ENCODE peak calls at places on chromosomes 2 and 18, in seven cellular contexts. N is left ventricle myocardium inferior, U is astrocyte of the cerebellum, R is IMR-90, Q is tibial nerve, W is lower lobe of right lung, I is ascending aorta. O is an unnamed sample.

GRCh38 chr2:235928751-235929370 is 239.3 kb downstream of the GBX2 start:
- DNase-seq in W (no peak), Q (no peak), R (no peak), N (no peak), I (no peak), U (no peak), O (no peak)

GRCh38 chr2:172965433-172965832 is 110.2 kb upstream of the MAP3K20 start:
- DNase-seq in W (no peak), Q (no peak), R (peak; percentile 49), N (no peak), U (no peak), I (no peak), O (no peak)

GRCh38 chr18:9106800-9107574 is 4.5 kb downstream of the NDUFV2 start:
- DNase-seq in I (no peak), U (no peak), W (no peak), R (no peak), Q (no peak), N (no peak), O (no peak)

GRCh38 chr2:109437325-109438090 is 176.3 kb downstream of the SEPTIN10 start:
- DNase-seq in I (no peak), U (no peak), R (no peak), Q (no peak), N (no peak), W (peak; percentile 41), O (no peak)

GRCh38 chr2:232873292-232873908 is 3.3 kb downstream of the SNORC start:
- DNase-seq in Q (no peak), I (peak; percentile 55), W (no peak), N (no peak), R (no peak), U (no peak), O (no peak)

GRCh38 chr18:63505566-63506335 is 29.0 kb downstream of the SERPINB5 start:
- DNase-seq in N (no peak), I (no peak), Q (peak; percentile 43), W (no peak), U (no peak), R (peak; percentile 4), O (no peak)

GRCh38 chr2:207883002-207883780 is 113.5 kb upstream of the FZD5 start:
- DNase-seq in W (no peak), I (no peak), R (no peak), U (no peak), Q (no peak), N (no peak), O (no peak)

GRCh38 chr2:144310484-144310883 is 209.4 kb downstream of the ZEB2 start:
- DNase-seq in I (no peak), N (no peak), W (no peak), Q (no peak), R (no peak), U (no peak), O (no peak)

GRCh38 chr2:159737292-159737916 is 25.1 kb downstream of the MARCHF7 start:
- DNase-seq in I (no peak), Q (no peak), W (no peak), U (no peak), N (no peak), R (no peak), O (no peak)

GRCh38 chr2:190791983-190792575 is 88.5 kb upstream of the GLS start:
- DNase-seq in U (no peak), N (no peak), R (peak; percentile 26), I (no peak), Q (no peak), W (no peak), O (no peak)

GRCh38 chr2:231299267-231299666 is 96.2 kb upstream of the B3GNT7 start:
- DNase-seq in U (no peak), Q (no peak), N (no peak), I (no peak), W (no peak), R (no peak), O (no peak)

GRCh38 chr2:138708682-138709241 is 71.4 kb downstream of the NXPH2 start:
- DNase-seq in R (peak; percentile 34), Q (no peak), I (no peak), W (no peak), U (peak; percentile 54), N (no peak), O (no peak)

GRCh38 chr18:68428026-68428425 is 286.9 kb downstream of the TMX3 start:
- DNase-seq in Q (no peak), R (peak; percentile 93), N (no peak), W (no peak), U (peak; percentile 70), I (no peak), O (no peak)

GRCh38 chr2:112095654-112096053 is 40.6 kb downstream of the TMEM87B start:
- DNase-seq in R (no peak), N (no peak), W (no peak), I (no peak), Q (no peak), U (no peak), O (no peak)

GRCh38 chr2:135909976-135910375 is 33.7 kb upstream of the MCM6 start:
- DNase-seq in R (peak; percentile 62), Q (no peak), I (no peak), N (no peak), W (no peak), U (no peak), O (no peak)

GRCh38 chr2:943461-943797 is 7.2 kb upstream of the SNTG2 start:
- DNase-seq in I (no peak), R (no peak), Q (no peak), N (no peak), U (no peak), W (no peak), O (no peak)

GRCh38 chr2:4499316-4499715 is 795.9 kb downstream of the DCDC2C start:
- DNase-seq in U (no peak), W (no peak), R (no peak), Q (no peak), I (no peak), N (no peak), O (no peak)

GRCh38 chr2:234457421-234457820 is 39.5 kb downstream of the ARL4C start:
- DNase-seq in R (peak; percentile 75), Q (no peak), W (no peak), N (no peak), U (no peak), I (no peak), O (no peak)

GRCh38 chr2:113887393-113887792 is 2.5 kb upstream of the ACTR3 start:
- DNase-seq in R (no peak), N (no peak), U (no peak), W (no peak), I (no peak), Q (no peak), O (no peak)
- H3K4me3 ChIP-seq in R (no peak overlapping the region), N (no peak overlapping the region), U (no peak overlapping the region), W (no peak overlapping the region), I (no peak overlapping the region), Q (no peak overlapping the region), O (no peak overlapping the region)

DNA sequence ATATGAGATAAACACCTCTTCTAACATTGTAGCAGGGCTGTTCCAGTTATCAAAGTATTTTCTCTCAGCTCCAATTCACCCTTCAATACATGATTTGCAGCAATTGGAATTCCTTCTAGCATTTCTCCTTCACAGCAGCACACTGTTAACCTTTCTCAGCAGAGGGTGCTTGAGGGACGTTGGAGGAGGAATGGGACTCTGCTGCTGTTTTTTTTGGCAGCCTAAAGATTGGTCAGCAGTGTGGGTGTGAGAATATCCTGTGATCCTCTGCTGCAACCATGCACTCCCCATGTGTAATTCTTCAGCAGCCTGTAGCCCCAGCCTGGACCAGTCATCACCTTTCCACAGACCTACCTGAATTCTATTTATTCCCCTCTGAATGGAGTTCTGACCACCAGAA is 1708.9 kb upstream of the CELF4 start:
- DNase-seq in Q (no peak), N (no peak), U (no peak), R (peak; percentile 45), I (no peak), W (no peak), O (no peak)
- TF ChIP-seq CTCF in Q (no peak), N (no peak), U (no peak), R (no peak), I (no peak), W (no peak), O (no peak)

DNA sequence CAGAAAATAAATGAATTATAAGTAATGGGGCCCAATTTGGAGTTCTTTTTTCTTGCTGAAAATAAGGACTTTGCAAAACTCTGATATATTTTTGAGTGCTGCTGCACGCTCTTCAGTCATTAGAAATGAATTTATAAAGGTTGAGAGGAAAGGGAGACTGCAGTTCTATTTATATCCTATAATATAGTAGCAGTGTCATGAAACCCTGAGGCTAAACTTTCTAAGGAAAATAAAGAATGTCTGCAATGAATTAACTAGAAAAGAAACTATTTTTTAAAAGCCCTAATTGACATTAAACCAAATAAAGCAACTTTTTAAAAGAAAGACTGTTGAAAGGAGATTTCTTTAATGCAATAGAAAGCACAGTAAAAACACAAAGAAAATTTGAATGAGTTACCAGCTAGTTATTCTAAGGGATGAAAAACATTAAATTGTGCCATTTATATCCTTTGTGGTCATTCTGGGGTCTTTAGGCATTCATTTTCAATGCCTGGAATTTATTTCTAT is 1072.8 kb upstream of the TMEFF2 start:
- DNase-seq in W (no peak), R (no peak), N (no peak), U (no peak), Q (no peak), I (no peak), O (no peak)
- H3K4me3 ChIP-seq in W (no peak overlapping the region), R (no peak overlapping the region), N (no peak overlapping the region), U (no peak overlapping the region), Q (no peak overlapping the region), I (no peak overlapping the region), O (no peak overlapping the region)

DNA sequence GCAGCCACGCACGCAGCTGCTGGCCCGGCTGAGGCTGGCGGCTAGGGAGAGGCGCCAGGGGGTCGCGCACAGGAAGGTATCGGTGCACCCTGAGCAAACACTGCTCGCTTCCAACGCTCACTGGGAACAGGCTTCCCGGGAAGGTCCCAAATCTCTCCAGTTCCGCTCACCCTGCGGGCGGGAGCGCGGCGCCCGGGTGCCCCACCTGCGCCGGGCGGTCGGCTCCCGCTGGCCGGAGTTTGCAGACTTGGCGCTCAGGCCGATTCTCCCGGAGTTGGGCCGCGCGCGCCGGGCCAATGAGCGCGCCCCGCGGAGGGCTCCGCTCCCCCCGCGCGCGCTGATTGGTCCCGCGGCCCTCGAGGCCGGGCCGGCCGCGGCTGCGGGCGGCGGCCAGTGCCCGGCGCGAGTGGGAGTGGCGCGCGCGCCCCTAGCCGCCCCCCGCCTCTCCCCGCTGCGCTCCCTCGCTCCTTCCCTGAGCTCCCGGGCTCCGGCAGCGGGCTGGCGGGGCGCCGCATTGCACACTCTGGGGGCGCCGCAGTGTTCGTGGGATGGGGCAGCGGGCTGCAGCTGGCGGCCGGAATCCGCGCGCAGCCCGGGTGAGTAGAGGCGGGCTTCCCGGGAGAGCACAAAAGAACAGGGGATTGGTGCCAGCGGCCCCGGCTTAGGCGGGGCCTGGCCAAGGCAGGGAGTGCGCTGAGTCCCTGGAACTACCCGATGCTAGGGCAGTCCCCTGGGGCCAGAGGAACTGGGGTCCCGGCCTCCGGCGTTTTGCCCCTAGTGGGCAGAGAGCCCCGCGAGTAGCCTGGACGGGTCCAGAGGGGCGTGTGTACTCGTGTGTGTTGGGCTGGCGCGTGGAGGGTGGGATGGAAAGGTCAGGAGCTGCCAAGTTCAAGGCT is at the start of gene LYPD6:
- DNase-seq in I (peak; percentile 76), N (peak; percentile 66), U (no peak), Q (peak; percentile 38), W (peak; percentile 74), R (peak; percentile 52), O (peak; percentile 86)
- TF ChIP-seq CTCF in I (no peak), N (no peak), U (no peak), Q (no peak), W (no peak), R (no peak), O (no peak)

DNA sequence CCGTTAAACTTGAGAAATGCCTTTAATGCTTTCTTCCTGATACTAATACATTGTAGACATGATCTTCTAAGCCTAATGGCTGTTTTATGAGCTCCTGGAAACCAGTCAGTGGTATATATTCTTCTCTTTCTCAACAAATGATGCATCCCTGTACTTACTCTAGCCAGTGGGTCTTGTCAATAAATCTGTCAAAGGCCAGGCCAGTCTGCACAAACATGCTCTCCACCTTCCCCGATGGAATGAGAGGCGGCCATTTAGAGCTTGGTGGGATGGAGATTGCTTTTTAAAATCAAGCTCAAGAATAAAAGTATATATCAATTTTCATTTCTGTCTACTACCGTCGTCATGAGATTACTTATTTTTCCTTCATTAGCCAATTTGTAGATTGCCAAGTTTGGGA is 140.1 kb downstream of the LYPD6B start:
- DNase-seq in I (no peak), Q (no peak), U (no peak), N (no peak), W (no peak), R (no peak), O (no peak)
- H3K4me3 ChIP-seq in I (no peak overlapping the region), Q (no peak overlapping the region), U (no peak overlapping the region), N (no peak overlapping the region), W (no peak overlapping the region), R (no peak overlapping the region), O (no peak overlapping the region)

O was measured in kidney.